ENCODE peak calls at places on chromosomes 16 and 17, in eight cellular contexts. C, H, A, P, B, N, D and R are unnamed samples.

GRCh38 chr16:53812914-53813313 is 109.0 kb downstream of the FTO start:
- DNase-seq in C (no peak), H (no peak), A (no peak), P (no peak), B (no peak), N (no peak), D (no peak), R (no peak)

GRCh38 chr17:17375826-17376225 is 72.7 kb downstream of the NT5M start:
- DNase-seq in C (no peak), H (no peak), A (no peak), P (no peak), B (no peak), N (no peak), D (no peak), R (no peak)

GRCh38 chr17:49180303-49180702 is 30.1 kb downstream of the GNGT2 start:
- DNase-seq in C (peak; percentile 73), H (peak; percentile 49), A (peak; percentile 75), P (peak; percentile 21), B (peak; percentile 66), N (peak; percentile 72), D (peak; percentile 77), R (peak; percentile 67)

GRCh38 chr16:74601131-74601871 is 5.6 kb downstream of the GLG1 start:
- DNase-seq in C (no peak), H (peak; percentile 95), A (no peak), P (no peak), B (no peak), N (no peak), D (peak; percentile 73), R (no peak)

GRCh38 chr17:68834328-68834836 is 120.8 kb downstream of the ABCA8 start:
- DNase-seq in C (no peak), H (no peak), A (no peak), P (no peak), B (no peak), N (no peak), D (no peak), R (no peak)

GRCh38 chr16:2813661-2814288 is 3.3 kb upstream of the PRSS21 start:
- DNase-seq in C (peak; percentile 54), H (no peak), A (no peak), P (no peak), B (no peak), N (no peak), D (no peak), R (no peak)

GRCh38 chr17:18017958-18018357 is 21.0 kb downstream of the ATPAF2 start:
- DNase-seq in C (peak; percentile 6), H (no peak), A (no peak), P (no peak), B (no peak), N (no peak), D (no peak), R (no peak)

GRCh38 chr17:45221081-45221996 is at the start of gene FMNL1:
- DNase-seq in C (no peak), H (peak; percentile 85), A (peak; percentile 40), P (no peak), B (peak; percentile 57), N (no peak), D (peak; percentile 47), R (peak; percentile 76)

GRCh38 chr17:76365256-76365903 is 11.7 kb upstream of the PRPSAP1 start:
- DNase-seq in C (no peak), H (no peak), A (peak; percentile 26), P (no peak), B (no peak), N (peak; percentile 48), D (no peak), R (no peak)

GRCh38 chr17:19744922-19745757 is 3.0 kb downstream of the ALDH3A1 start:
- DNase-seq in C (peak; percentile 96), H (peak; percentile 84), A (peak; percentile 96), P (peak; percentile 89), B (peak; percentile 90), N (peak; percentile 93), D (peak; percentile 97), R (peak; percentile 92)

GRCh38 chr16:12199524-12199923 is 223.0 kb downstream of the SNX29 start:
- DNase-seq in C (no peak), H (no peak), A (no peak), P (no peak), B (no peak), N (no peak), D (no peak), R (no peak)

GRCh38 chr17:4998027-4998665 is 396 bp downstream of the KIF1C start:
- DNase-seq in C (peak; percentile 83), H (peak; percentile 33), A (no peak), P (peak; percentile 67), B (peak; percentile 57), N (peak; percentile 61), D (peak; percentile 53), R (peak; percentile 70)

GRCh38 chr17:71055128-71055527 is 885.8 kb downstream of the KCNJ2 start:
- DNase-seq in C (no peak), H (no peak), A (no peak), P (no peak), B (no peak), N (no peak), D (no peak), R (no peak)

GRCh38 chr16:4240624-4241023 is 1.3 kb downstream of the SRL start:
- DNase-seq in C (no peak), H (no peak), A (no peak), P (no peak), B (peak; percentile 63), N (no peak), D (no peak), R (peak; percentile 53)

GRCh38 chr17:77877674-77878355 is 80.7 kb upstream of the TNRC6C start:
- DNase-seq in C (no peak), H (no peak), A (no peak), P (no peak), B (no peak), N (no peak), D (no peak), R (no peak)

GRCh38 chr17:77879226-77879895 is 79.1 kb upstream of the TNRC6C start:
- DNase-seq in C (no peak), H (no peak), A (no peak), P (no peak), B (no peak), N (no peak), D (no peak), R (no peak)

GRCh38 chr17:77880702-77881450 is 77.6 kb upstream of the TNRC6C start:
- DNase-seq in C (no peak), H (no peak), A (no peak), P (no peak), B (no peak), N (no peak), D (no peak), R (no peak)

GRCh38 chr17:77881545-77881944 is 77.0 kb upstream of the TNRC6C start:
- DNase-seq in C (peak; percentile 91), H (peak; percentile 90), A (peak; percentile 47), P (no peak), B (peak; percentile 89), N (peak; percentile 35), D (peak; percentile 76), R (peak; percentile 90)

GRCh38 chr17:77879896-77880280 is 78.6 kb upstream of the TNRC6C start:
- DNase-seq in C (no peak), H (no peak), A (no peak), P (no peak), B (no peak), N (no peak), D (no peak), R (no peak)
- H3K4me3 ChIP-seq in C (no peak overlapping the region), H (no peak overlapping the region), A (no peak overlapping the region), P (no peak overlapping the region), B (no peak overlapping the region), N (no peak overlapping the region), D (no peak overlapping the region), R (no peak overlapping the region)

DNA sequence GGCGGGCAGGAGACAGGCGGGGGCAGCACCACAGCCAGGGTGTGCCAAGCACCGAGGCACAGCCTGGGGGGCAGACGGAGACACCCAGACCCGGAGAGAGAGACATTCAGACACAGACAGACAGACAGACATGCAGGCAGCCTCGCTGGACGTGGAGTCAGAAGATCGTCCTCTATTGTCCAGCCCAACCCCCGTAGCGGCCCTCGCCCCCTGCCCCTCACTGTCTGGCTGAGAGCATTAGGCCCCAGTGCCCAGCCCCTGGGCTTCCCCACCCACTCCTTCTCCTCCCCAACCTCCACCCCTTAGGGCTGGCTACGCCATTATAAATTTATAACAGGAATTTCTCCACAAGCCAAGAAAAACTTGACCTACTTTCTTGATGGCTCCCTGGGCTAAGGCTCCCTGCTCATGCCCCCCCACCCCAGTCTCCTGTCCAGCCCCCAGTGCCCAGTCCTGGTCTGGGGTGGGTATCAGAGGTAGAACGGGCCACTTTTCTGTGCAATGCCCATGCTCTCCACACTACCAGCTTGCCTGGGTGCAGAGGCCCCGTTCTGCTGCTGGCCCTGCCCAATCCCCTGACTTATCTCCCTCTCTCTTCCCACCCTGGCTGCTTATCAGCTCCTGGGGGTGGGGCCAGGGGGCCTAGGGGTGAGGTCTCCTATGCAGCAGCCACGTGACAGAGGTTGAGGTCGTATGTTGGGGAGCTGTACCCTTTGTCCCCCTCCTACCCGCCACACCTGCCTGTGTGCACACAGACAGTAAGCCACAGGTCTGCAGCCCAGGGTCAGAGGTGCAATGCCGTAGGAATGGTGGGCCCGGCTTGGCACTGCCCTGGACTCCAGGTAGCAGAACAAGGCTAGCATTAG is 9.9 kb downstream of the THRA start:
- DNase-seq in C (peak; percentile 74), H (no peak), A (peak; percentile 67), P (no peak), B (peak; percentile 22), N (no peak), D (peak; percentile 84), R (no peak)
- H3K27ac ChIP-seq in C (peak overlapping the region; percentile 96), H (peak overlapping the region; percentile 29), A (peak overlapping the region; percentile 98), P (no peak overlapping the region), B (peak overlapping the region; percentile 95), N (no peak overlapping the region), D (peak overlapping the region; percentile 91), R (peak overlapping the region; percentile 100)

GRCh38 chr16:20763461-20764232 is at the start of gene ACSM3:
- DNase-seq in C (peak; percentile 85), H (peak; percentile 92), A (peak; percentile 87), P (peak; percentile 5), B (peak; percentile 36), N (peak; percentile 86), D (peak; percentile 92), R (no peak)
- H3K4me3 ChIP-seq in C (peak within 1 kb of the TSS; percentile 39), H (peak within 1 kb of the TSS; percentile 97), A (no peak within 1 kb of the TSS), P (no peak within 1 kb of the TSS), B (peak within 1 kb of the TSS; percentile 54), N (peak within 1 kb of the TSS; percentile 10), D (peak within 1 kb of the TSS; percentile 14), R (peak within 1 kb of the TSS; percentile 54)

GRCh38 chr16:85003076-85003475 is 8.3 kb downstream of the ZDHHC7 start:
- DNase-seq in C (no peak), H (no peak), A (no peak), P (no peak), B (no peak), N (peak; percentile 14), D (no peak), R (no peak)
- H3K27ac ChIP-seq in C (peak overlapping the region; percentile 92), H (no peak overlapping the region), A (peak overlapping the region; percentile 69), P (no peak overlapping the region), B (peak overlapping the region; percentile 66), N (no peak overlapping the region), D (peak overlapping the region; percentile 54), R (peak overlapping the region; percentile 67)

GRCh38 chr16:89193021-89193575 is 7.2 kb downstream of the SLC22A31 start:
- DNase-seq in C (no peak), H (peak; percentile 49), A (peak; percentile 19), P (no peak), B (peak; percentile 46), N (peak; percentile 91), D (peak; percentile 61), R (peak; percentile 29)
- H3K4me3 ChIP-seq in C (no peak overlapping the region), H (no peak overlapping the region), A (no peak overlapping the region), P (no peak overlapping the region), B (no peak overlapping the region), N (no peak overlapping the region), D (no peak overlapping the region), R (no peak overlapping the region)

GRCh38 chr17:83053779-83054451 is 25.5 kb upstream of the METRNL start:
- DNase-seq in C (peak; percentile 84), H (peak; percentile 74), A (no peak), P (no peak), B (no peak), N (no peak), D (peak; percentile 43), R (peak; percentile 35)
- H3K27ac ChIP-seq in C (peak overlapping the region; percentile 59), H (peak overlapping the region; percentile 43), A (peak overlapping the region; percentile 71), P (no peak overlapping the region), B (peak overlapping the region; percentile 79), N (no peak overlapping the region), D (peak overlapping the region; percentile 44), R (peak overlapping the region; percentile 89)